ENCODE peak calls at places on chromosomes 12 and 14, in five cellular contexts. One of them, this sample, is unnamed.

GRCh38 chr12:1638167-1638566 is 9.1 kb downstream of the WNT5B start:
- DNase-seq in type B pancreatic cell: no peak
- DNase-seq in PC-9: no peak
- DNase-seq in nephron progenitor cell: no peak
- DNase-seq in GM23338: no peak
- DNase-seq in this sample: no peak

GRCh38 chr14:102218688-102219087 is 79.0 kb downstream of the WDR20 start:
- DNase-seq in nephron progenitor cell: no peak
- DNase-seq in PC-9: no peak
- DNase-seq in type B pancreatic cell: no peak
- DNase-seq in GM23338: no peak
- DNase-seq in this sample: no peak

GRCh38 chr14:105879867-105880561 is 353.6 kb downstream of the TMEM121 start:
- DNase-seq in GM23338: no peak
- DNase-seq in type B pancreatic cell: peak; percentile 61
- DNase-seq in nephron progenitor cell: no peak
- DNase-seq in PC-9: no peak
- DNase-seq in this sample: no peak

GRCh38 chr12:25518512-25518911 is 34.6 kb downstream of the LMNTD1 start:
- DNase-seq in type B pancreatic cell: no peak
- DNase-seq in nephron progenitor cell: no peak
- DNase-seq in PC-9: no peak
- DNase-seq in GM23338: no peak
- DNase-seq in this sample: no peak

GRCh38 chr14:76918751-76919421 is 92.7 kb downstream of the LRRC74A start:
- DNase-seq in nephron progenitor cell: peak; percentile 59
- DNase-seq in type B pancreatic cell: no peak
- DNase-seq in GM23338: peak; percentile 75
- DNase-seq in PC-9: peak; percentile 98
- DNase-seq in this sample: no peak

GRCh38 chr14:55881577-55882241 is 236.5 kb upstream of the PELI2 start:
- DNase-seq in PC-9: no peak
- DNase-seq in nephron progenitor cell: no peak
- DNase-seq in type B pancreatic cell: no peak
- DNase-seq in GM23338: peak; percentile 44
- DNase-seq in this sample: no peak

GRCh38 chr14:54698501-54698900 is 131.6 kb downstream of the SAMD4A start:
- DNase-seq in nephron progenitor cell: no peak
- DNase-seq in type B pancreatic cell: no peak
- DNase-seq in PC-9: no peak
- DNase-seq in GM23338: no peak
- DNase-seq in this sample: no peak

GRCh38 chr14:71722885-71723284 is 209.3 kb upstream of the RGS6 start:
- DNase-seq in PC-9: no peak
- DNase-seq in type B pancreatic cell: no peak
- DNase-seq in nephron progenitor cell: no peak
- DNase-seq in GM23338: no peak
- DNase-seq in this sample: no peak

GRCh38 chr14:83827383-83827782 is 1702.6 kb upstream of the FLRT2 start:
- DNase-seq in type B pancreatic cell: no peak
- DNase-seq in PC-9: no peak
- DNase-seq in nephron progenitor cell: no peak
- DNase-seq in GM23338: peak; percentile 18
- DNase-seq in this sample: no peak

GRCh38 chr14:82047777-82048470 is 514.3 kb upstream of the SEL1L start:
- DNase-seq in nephron progenitor cell: no peak
- DNase-seq in PC-9: no peak
- DNase-seq in type B pancreatic cell: no peak
- DNase-seq in GM23338: no peak
- DNase-seq in this sample: no peak

GRCh38 chr12:7502612-7503011 is 965 bp downstream of the CD163 start:
- DNase-seq in PC-9: no peak
- DNase-seq in GM23338: peak; percentile 7
- DNase-seq in type B pancreatic cell: no peak
- DNase-seq in nephron progenitor cell: no peak
- DNase-seq in this sample: no peak

GRCh38 chr12:130838284-130838950 is 633 bp downstream of the STX2 start:
- DNase-seq in PC-9: no peak
- DNase-seq in nephron progenitor cell: no peak
- DNase-seq in type B pancreatic cell: no peak
- DNase-seq in GM23338: peak; percentile 65
- DNase-seq in this sample: no peak

GRCh38 chr14:73591690-73592448 is at the start of gene ACOT4:
- DNase-seq in PC-9: no peak
- DNase-seq in nephron progenitor cell: peak; percentile 55
- DNase-seq in type B pancreatic cell: no peak
- DNase-seq in GM23338: peak; percentile 73
- DNase-seq in this sample: peak; percentile 39

GRCh38 chr14:60355768-60356167 is 106.7 kb downstream of the PPM1A start:
- DNase-seq in GM23338: no peak
- DNase-seq in nephron progenitor cell: no peak
- DNase-seq in PC-9: no peak
- DNase-seq in type B pancreatic cell: no peak
- DNase-seq in this sample: no peak

GRCh38 chr12:12704593-12705230 is 8.7 kb upstream of the GPR19 start:
- DNase-seq in PC-9: peak; percentile 83
- DNase-seq in type B pancreatic cell: no peak
- DNase-seq in nephron progenitor cell: peak; percentile 30
- DNase-seq in GM23338: peak; percentile 96
- DNase-seq in this sample: no peak

GRCh38 chr12:52230364-52231281 is 2.4 kb upstream of the KRT7 start:
- DNase-seq in GM23338: peak; percentile 56
- DNase-seq in PC-9: peak; percentile 97
- DNase-seq in type B pancreatic cell: no peak
- DNase-seq in nephron progenitor cell: no peak
- DNase-seq in this sample: no peak

GRCh38 chr12:87439990-87440827 is 589.0 kb downstream of the C12orf50 start:
- DNase-seq in PC-9: peak; percentile 95
- DNase-seq in nephron progenitor cell: no peak
- DNase-seq in GM23338: no peak
- DNase-seq in type B pancreatic cell: no peak
- DNase-seq in this sample: no peak

GRCh38 chr12:93198086-93198485 is 179.6 kb upstream of the NUDT4 start:
- DNase-seq in type B pancreatic cell: no peak
- DNase-seq in GM23338: no peak
- DNase-seq in PC-9: peak; percentile 95
- DNase-seq in nephron progenitor cell: no peak
- DNase-seq in this sample: no peak

GRCh38 chr12:72337382-72337781 is 65.2 kb downstream of the TRHDE start:
- DNase-seq in GM23338: no peak
- DNase-seq in type B pancreatic cell: no peak
- DNase-seq in nephron progenitor cell: no peak
- DNase-seq in PC-9: no peak
- DNase-seq in this sample: no peak

GRCh38 chr12:43402431-43402830 is 149.6 kb downstream of the ADAMTS20 start:
- DNase-seq in type B pancreatic cell: no peak
- DNase-seq in GM23338: no peak
- DNase-seq in PC-9: no peak
- DNase-seq in nephron progenitor cell: no peak
- DNase-seq in this sample: no peak

GRCh38 chr12:108140501-108140900 is 11.4 kb downstream of the WSCD2 start:
- DNase-seq in GM23338: no peak
- DNase-seq in nephron progenitor cell: no peak
- DNase-seq in PC-9: no peak
- DNase-seq in type B pancreatic cell: no peak
- DNase-seq in this sample: no peak

GRCh38 chr12:19759229-19759628 is 319.9 kb downstream of the AEBP2 start:
- DNase-seq in GM23338: no peak
- DNase-seq in type B pancreatic cell: no peak
- DNase-seq in PC-9: no peak
- DNase-seq in nephron progenitor cell: no peak
- DNase-seq in this sample: no peak

GRCh38 chr12:52222692-52223091 is 10.4 kb upstream of the KRT7 start:
- DNase-seq in type B pancreatic cell: no peak
- DNase-seq in GM23338: no peak
- DNase-seq in PC-9: no peak
- DNase-seq in nephron progenitor cell: no peak
- DNase-seq in this sample: no peak

GRCh38 chr12:123391546-123392343 is 7.8 kb downstream of the KMT5A start:
- DNase-seq in nephron progenitor cell: no peak
- DNase-seq in type B pancreatic cell: no peak
- DNase-seq in GM23338: no peak
- DNase-seq in PC-9: no peak
- DNase-seq in this sample: no peak

GRCh38 chr14:39276005-39276404 is 42.3 kb downstream of the MIA2 start:
- DNase-seq in GM23338: no peak
- DNase-seq in nephron progenitor cell: no peak
- DNase-seq in PC-9: no peak
- DNase-seq in type B pancreatic cell: no peak
- DNase-seq in this sample: no peak

DNA sequence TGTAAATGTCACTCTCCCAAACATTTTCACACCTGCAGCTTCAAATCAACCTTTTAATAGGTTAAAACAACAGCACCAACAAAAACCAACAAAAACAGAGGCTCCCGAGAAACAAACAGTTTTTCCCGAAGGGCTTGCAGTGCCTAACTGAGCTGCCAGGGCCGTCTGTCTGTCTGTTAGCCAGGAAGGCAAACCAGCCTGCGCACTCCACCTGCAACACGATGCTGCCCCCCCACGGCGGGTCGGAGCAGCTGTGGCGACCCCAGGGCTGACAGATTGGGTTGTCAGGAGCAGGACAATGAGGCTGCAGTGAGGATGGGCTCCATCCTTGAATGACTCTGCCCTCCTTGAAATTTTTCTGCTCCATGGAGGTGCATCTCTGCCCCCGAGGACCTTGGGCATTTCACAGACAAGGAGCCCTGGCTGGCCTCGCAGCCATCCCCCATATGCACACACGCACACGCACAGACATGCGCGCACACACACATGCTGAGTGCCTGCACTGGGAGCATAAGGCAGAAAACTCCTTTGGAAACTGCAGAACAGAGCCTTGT is 2.6 kb downstream of the RTL1 start:
- DNase-seq in nephron progenitor cell: peak; percentile 78
- DNase-seq in PC-9: no peak
- DNase-seq in GM23338: peak; percentile 80
- DNase-seq in type B pancreatic cell: peak; percentile 73
- DNase-seq in this sample: no peak
- TF ChIP-seq CTCF in nephron progenitor cell: peak; percentile 28
- TF ChIP-seq CTCF in PC-9: no peak
- TF ChIP-seq CTCF in GM23338: peak; percentile 96
- TF ChIP-seq CTCF in type B pancreatic cell: peak; percentile 61
- TF ChIP-seq CTCF in this sample: no peak

GRCh38 chr14:103870144-103870876 is 22.9 kb upstream of the PPP1R13B start:
- DNase-seq in nephron progenitor cell: no peak
- DNase-seq in type B pancreatic cell: no peak
- DNase-seq in PC-9: no peak
- DNase-seq in GM23338: no peak
- DNase-seq in this sample: no peak

GRCh38 chr14:103867523-103867953 is 20.2 kb upstream of the PPP1R13B start:
- DNase-seq in nephron progenitor cell: no peak
- DNase-seq in type B pancreatic cell: no peak
- DNase-seq in PC-9: no peak
- DNase-seq in GM23338: no peak
- DNase-seq in this sample: no peak

GRCh38 chr14:103869406-103870143 is 22.2 kb upstream of the PPP1R13B start:
- DNase-seq in nephron progenitor cell: no peak
- DNase-seq in type B pancreatic cell: no peak
- DNase-seq in PC-9: no peak
- DNase-seq in GM23338: no peak
- DNase-seq in this sample: no peak

GRCh38 chr14:103867020-103867419 is 19.6 kb upstream of the PPP1R13B start:
- DNase-seq in PC-9: no peak
- DNase-seq in type B pancreatic cell: no peak
- DNase-seq in GM23338: no peak
- DNase-seq in nephron progenitor cell: no peak
- DNase-seq in this sample: no peak

DNA sequence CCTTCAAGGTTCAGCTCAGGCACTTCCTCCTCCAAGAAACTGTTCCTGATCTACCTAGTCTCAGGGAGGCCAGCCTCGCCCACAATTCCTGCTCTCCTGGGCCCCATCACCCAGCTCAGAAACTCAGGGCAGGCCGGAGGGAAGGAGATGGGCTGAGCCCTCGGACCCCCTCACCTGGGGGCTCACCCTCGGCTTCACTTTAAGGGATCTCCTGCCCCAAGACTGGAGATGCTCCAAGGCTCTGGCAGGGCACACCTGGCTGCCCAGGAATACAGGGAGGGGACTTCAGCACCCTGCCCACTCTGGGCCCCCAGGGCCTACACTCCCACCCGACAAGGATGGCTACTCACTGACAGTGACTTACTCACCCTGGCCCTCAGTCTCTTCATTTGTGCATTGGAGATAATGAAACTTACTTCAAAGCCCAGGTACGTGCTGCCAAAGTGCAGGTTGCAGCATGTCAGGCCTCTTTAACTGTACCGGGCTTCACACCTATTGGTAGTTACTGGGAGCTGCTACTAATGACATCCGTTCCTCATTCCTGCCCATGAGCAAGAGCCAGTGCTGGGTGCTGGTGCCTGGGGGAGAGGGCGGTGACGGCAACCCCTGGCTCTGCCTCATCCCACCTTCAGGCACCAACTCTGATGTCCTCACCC is 21.0 kb upstream of the PPP1R13B start:
- DNase-seq in PC-9: no peak
- DNase-seq in nephron progenitor cell: no peak
- DNase-seq in GM23338: no peak
- DNase-seq in type B pancreatic cell: no peak
- DNase-seq in this sample: no peak
- TF ChIP-seq CTCF in PC-9: no peak
- TF ChIP-seq CTCF in nephron progenitor cell: no peak
- TF ChIP-seq CTCF in GM23338: no peak
- TF ChIP-seq CTCF in type B pancreatic cell: no peak
- TF ChIP-seq CTCF in this sample: no peak

DNA sequence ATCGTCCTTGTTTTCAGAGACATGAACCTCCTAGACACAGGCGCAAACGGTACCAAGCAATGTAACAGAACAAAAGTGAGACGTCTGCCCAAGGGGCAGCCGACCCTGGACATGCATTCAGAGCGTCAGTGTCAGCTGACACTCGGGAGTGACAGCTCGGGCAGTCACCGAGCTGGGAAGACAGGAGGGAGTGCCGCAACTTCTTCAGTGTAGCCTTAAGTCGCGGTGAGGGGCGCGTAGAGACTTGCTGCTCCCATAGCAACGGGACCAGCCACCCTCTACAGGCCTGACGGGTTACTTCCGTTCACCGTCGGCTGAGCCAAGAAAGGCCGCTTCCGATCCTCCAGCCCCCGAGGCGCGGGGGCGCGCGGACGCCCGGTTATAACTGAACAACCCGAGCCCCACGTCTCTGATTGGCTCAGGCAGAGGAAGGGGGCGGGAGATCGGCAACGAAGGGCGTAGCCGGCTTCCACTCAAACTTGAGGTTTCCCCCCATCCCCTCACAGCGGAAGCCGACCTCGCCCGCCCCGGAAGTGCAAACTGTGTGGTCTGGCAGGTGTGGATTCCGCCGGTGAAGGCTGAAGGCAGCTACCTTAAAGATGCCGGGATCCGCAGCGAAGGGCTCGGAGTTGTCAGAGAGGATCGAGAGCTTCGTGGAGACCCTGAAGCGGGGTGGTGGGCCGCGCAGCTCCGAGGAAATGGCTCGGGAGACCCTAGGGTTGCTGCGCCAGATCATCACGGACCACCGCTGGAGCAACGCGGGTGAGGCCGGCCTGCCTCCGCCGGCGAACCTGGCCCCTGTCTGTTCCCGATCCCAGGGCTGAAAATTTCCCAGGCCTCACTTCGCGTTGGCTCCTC is at the start of gene EIF2B2:
- DNase-seq in GM23338: peak; percentile 99
- DNase-seq in PC-9: peak; percentile 97
- DNase-seq in nephron progenitor cell: peak; percentile 98
- DNase-seq in type B pancreatic cell: peak; percentile 97
- DNase-seq in this sample: peak; percentile 97
- TF ChIP-seq CTCF in GM23338: peak; percentile 19
- TF ChIP-seq CTCF in PC-9: peak; percentile 22
- TF ChIP-seq CTCF in nephron progenitor cell: peak; percentile 13
- TF ChIP-seq CTCF in type B pancreatic cell: peak; percentile 54
- TF ChIP-seq CTCF in this sample: no peak

GRCh38 chr14:98138666-98139065 is 1133.3 kb downstream of the BCL11B start:
- DNase-seq in nephron progenitor cell: peak; percentile 54
- DNase-seq in PC-9: no peak
- DNase-seq in GM23338: peak; percentile 88
- DNase-seq in type B pancreatic cell: no peak
- DNase-seq in this sample: no peak
- TF ChIP-seq CTCF in nephron progenitor cell: peak; percentile 79
- TF ChIP-seq CTCF in PC-9: peak; percentile 39
- TF ChIP-seq CTCF in GM23338: peak; percentile 80
- TF ChIP-seq CTCF in type B pancreatic cell: peak; percentile 80
- TF ChIP-seq CTCF in this sample: no peak